ENCODE peak calls at places on chromosomes 2 and 18, in four cellular contexts. C, E, A and J are unnamed samples. For H3K36me3 and H3K9me3, the result is how much of the 10 kb centered on the place peaks cover.

GRCh38 chr18:22106536-22107292 is 62.7 kb upstream of the GATA6 start:
- DNase-seq in E (peak), C (no peak), A (no peak), J (no peak)

GRCh38 chr2:42314892-42315468 is 46.0 kb downstream of the COX7A2L start:
- DNase-seq in C (no peak), A (no peak), E (no peak), J (no peak)

GRCh38 chr2:54983345-54984235 is 66.7 kb downstream of the RTN4 start:
- DNase-seq in C (no peak), A (no peak), E (no peak), J (no peak)

GRCh38 chr18:68623342-68623741 is 91.6 kb downstream of the TMX3 start:
- DNase-seq in E (no peak), C (no peak), A (no peak), J (peak)

GRCh38 chr2:20522311-20522710 is 75.4 kb downstream of the RHOB start:
- DNase-seq in E (no peak), C (no peak), A (no peak), J (no peak)

GRCh38 chr2:111715987-111716900 is 167.7 kb downstream of the ANAPC1 start:
- DNase-seq in C (no peak), E (no peak), A (no peak), J (no peak)

GRCh38 chr2:96924775-96925747 is 55.2 kb upstream of the SEMA4C start:
- DNase-seq in E (no peak), A (peak), C (peak), J (peak)

GRCh38 chr2:48915884-48916283 is 160.4 kb upstream of the LHCGR start:
- DNase-seq in A (no peak), E (no peak), C (no peak), J (no peak)

GRCh38 chr2:19955544-19956422 is 34.1 kb downstream of the WDR35 start:
- DNase-seq in E (peak), C (peak), A (peak), J (peak)

GRCh38 chr2:131394147-131394931 is 30.4 kb upstream of the RAB6D start:
- DNase-seq in E (no peak), C (no peak), A (peak), J (peak)

GRCh38 chr18:8416212-8417019 is 192.8 kb upstream of the RAB12 start:
- DNase-seq in C (no peak), E (no peak), A (no peak), J (no peak)

DNA sequence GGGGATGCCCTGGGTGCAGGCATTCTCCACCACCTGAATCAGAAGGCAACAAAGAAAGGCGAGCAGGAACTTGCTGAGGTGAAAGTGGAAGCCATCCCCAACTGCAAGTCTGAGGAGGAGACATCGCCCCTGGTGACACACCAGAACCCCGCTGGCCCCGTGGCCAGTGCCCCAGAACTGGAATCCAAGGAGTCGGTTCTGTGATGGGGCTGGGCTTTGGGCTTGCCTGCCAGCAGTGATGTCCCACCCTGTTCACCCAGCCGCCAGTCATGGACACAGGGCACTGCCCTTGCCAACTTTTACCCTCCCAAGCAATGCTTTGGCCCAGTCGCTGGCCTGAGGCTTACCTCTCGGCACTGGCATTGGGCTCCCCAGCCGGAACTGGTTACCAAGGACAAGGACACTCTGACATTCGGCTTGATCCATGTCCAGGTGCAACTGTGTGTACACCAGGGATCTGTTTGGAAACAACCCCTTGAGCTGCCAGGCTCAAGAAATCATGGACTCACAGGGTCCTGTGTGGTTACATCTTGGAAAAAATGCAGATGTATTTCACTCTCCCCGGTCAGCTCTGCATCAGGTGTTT is 31.8 kb downstream of the SLC1A4 start:
- DNase-seq in C (no peak), A (no peak), E (no peak), J (no peak)
- H3K36me3 ChIP-seq in C (under half), A (under half), E (under half), J (half or more)

DNA sequence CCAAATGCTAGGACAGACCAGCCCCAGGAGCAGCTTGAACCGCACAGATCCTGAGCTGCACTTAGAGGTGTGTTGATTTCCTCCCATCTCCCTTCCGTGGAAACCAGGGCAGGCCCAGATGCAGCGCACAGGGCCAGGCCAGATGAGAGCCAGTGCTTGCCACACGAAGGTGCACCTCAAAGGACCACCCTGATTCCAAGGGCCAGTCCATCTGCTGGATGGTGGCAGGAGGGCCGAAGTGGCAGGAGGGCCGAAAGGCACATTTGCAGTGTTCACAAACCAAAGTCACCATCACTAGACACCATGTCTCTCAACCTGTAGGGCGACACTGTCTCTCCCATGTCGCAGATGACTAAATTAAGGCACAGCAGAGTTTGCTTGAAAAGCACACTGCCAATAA is 370.7 kb upstream of the MYT1L start:
- DNase-seq in C (no peak), A (no peak), E (no peak), J (no peak)
- H3K9me3 ChIP-seq in C (under half), A (under half), E (under half), J (under half)

GRCh38 chr2:239075918-239076727 is 228.2 kb downstream of the TWIST2 start:
- DNase-seq in C (no peak), A (peak), E (no peak), J (no peak)
- H3K4me3 ChIP-seq in C (no peak), A (no peak), E (no peak), J (no peak)

GRCh38 chr2:53802617-53803115 is 15.8 kb downstream of the ERLEC1 start:
- DNase-seq in C (no peak), A (no peak), E (no peak), J (no peak)

GRCh38 chr2:53801547-53801946 is 14.7 kb downstream of the ERLEC1 start:
- DNase-seq in C (no peak), A (no peak), E (no peak), J (no peak)
- H3K36me3 ChIP-seq in C (under half), A (under half), E (under half), J (half or more)

GRCh38 chr2:39359453-39360038 is 77.5 kb downstream of the MAP4K3 start:
- DNase-seq in E (no peak), A (no peak), C (no peak), J (no peak)
- H3K9me3 ChIP-seq in E (under half), A (under half), C (under half), J (under half)

GRCh38 chr2:143607446-143608110 is 478.4 kb downstream of the ARHGAP15 start:
- DNase-seq in A (no peak), C (no peak), E (no peak), J (no peak)
- H3K4me3 ChIP-seq in A (no peak), C (no peak), E (no peak), J (no peak)

GRCh38 chr2:73944714-73945113 is 18.0 kb downstream of the DGUOK start:
- DNase-seq in E (no peak), C (no peak), A (no peak), J (no peak)
- H3K36me3 ChIP-seq in E (under half), C (under half), A (under half), J (half or more)

GRCh38 chr2:165057931-165058330 is 102.6 kb upstream of the SLC38A11 start:
- DNase-seq in A (no peak), C (no peak), E (no peak), J (no peak)

GRCh38 chr2:165056585-165056984 is 101.3 kb upstream of the SLC38A11 start:
- DNase-seq in E (no peak), A (no peak), C (no peak), J (no peak)

GRCh38 chr2:165057308-165057707 is 102.0 kb upstream of the SLC38A11 start:
- DNase-seq in A (no peak), E (no peak), C (no peak), J (no peak)

GRCh38 chr2:165054667-165055066 is 99.3 kb upstream of the SLC38A11 start:
- DNase-seq in E (no peak), A (no peak), C (no peak), J (no peak)

GRCh38 chr2:165055081-165055879 is 100.0 kb upstream of the SLC38A11 start:
- DNase-seq in E (no peak), C (no peak), A (no peak), J (no peak)
- H3K9me3 ChIP-seq in E (under half), C (under half), A (under half), J (under half)

DNA sequence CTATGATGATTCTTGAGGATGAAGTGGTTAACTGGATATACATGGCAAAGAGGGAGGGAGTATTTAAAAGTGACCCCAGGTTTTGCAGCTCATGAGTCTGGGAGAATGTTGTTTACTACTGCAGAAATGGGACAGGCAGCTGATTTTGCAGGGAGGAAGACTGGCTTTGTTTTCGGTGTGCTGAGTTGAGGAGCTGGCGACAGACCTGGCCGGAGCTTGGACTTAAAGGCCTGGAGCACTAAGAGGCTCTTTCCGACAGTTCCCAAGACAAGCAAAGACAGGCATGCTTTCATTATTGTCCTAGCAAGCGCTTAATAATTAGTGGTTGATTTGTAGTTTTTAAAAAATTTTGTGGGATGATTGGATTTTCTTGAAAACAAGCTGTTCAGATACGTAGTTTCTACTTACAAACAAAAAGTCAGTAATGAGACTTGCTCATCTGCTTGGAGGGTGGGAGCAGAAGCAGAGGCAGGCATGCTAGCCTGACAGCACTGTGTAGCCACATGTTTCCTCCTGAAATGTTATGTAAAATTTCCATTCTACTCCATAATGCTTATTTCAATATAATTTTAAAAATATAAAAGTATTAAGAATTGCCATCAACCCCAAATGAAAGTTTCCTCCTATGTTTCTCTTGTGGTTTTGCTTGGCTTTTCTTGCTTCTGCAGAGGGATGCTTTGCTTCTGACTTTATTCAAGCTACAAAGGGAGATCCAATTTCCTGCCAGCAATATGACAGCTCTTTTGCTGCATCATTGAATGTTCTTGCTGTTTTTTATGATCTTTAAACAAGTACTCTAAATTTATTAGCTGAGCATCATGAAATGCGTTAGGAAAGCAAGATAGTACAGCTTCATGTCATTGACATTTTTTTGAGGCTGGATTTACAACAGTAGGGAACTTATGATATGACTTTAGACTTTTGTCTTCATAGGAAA is 75.8 kb downstream of the PHLPP1 start:
- DNase-seq in C (no peak), E (no peak), A (no peak), J (no peak)
- H3K4me3 ChIP-seq in C (no peak), E (no peak), A (no peak), J (no peak)